ENCODE peak calls at places on chromosomes 13 and 19, in five cellular contexts. K is GM23248, D is K562, X is GM23338, Q is hepatocyte. G is an unnamed sample.

GRCh38 chr19:47350599-47350998 is 1.5 kb downstream of the DHX34 start:
- DNase-seq in K (peak; percentile 29), D (no peak), X (no peak), Q (no peak), G (no peak)

GRCh38 chr13:20206836-20207235 is 14.1 kb upstream of the GJB2 start:
- DNase-seq in K (no peak), D (peak; percentile 37), X (no peak), Q (no peak), G (no peak)

GRCh38 chr13:36986462-36987240 is 12.5 kb downstream of the ALG5 start:
- DNase-seq in K (peak; percentile 26), D (no peak), X (no peak), Q (no peak), G (no peak)

GRCh38 chr13:97753942-97754670 is 199.4 kb upstream of the IPO5 start:
- DNase-seq in K (no peak), D (peak; percentile 21), X (peak; percentile 74), Q (no peak), G (no peak)

GRCh38 chr19:14517840-14518505 is at the start of gene DNAJB1:
- DNase-seq in K (peak; percentile 92), D (peak; percentile 85), X (peak; percentile 70), Q (peak; percentile 92), G (peak; percentile 71)

GRCh38 chr13:75372923-75373841 is 108.8 kb downstream of the TBC1D4 start:
- DNase-seq in K (no peak), D (peak; percentile 27), X (no peak), Q (no peak), G (no peak)

GRCh38 chr13:113880651-113881611 is 17.1 kb upstream of the GAS6 start:
- DNase-seq in K (no peak), D (no peak), X (no peak), Q (no peak), G (no peak)

GRCh38 chr19:5406816-5407215 is 48.4 kb upstream of the ZNRF4 start:
- DNase-seq in K (no peak), D (no peak), X (no peak), Q (no peak), G (no peak)

GRCh38 chr13:78430166-78430791 is 173.1 kb downstream of the POU4F1 start:
- DNase-seq in K (no peak), D (no peak), X (peak; percentile 68), Q (no peak), G (peak; percentile 3)

GRCh38 chr19:47679251-47679900 is 33.8 kb upstream of the EHD2 start:
- DNase-seq in K (no peak), D (no peak), X (no peak), Q (no peak), G (no peak)

GRCh38 chr19:17679526-17680234 is 8.5 kb downstream of the UNC13A start:
- DNase-seq in K (peak; percentile 30), D (no peak), X (peak; percentile 37), Q (no peak), G (peak; percentile 33)
- TF ChIP-seq EZH2 in K (no peak), D (no peak), X (no peak), Q (no peak), G (no peak)

GRCh38 chr19:16205205-16206045 is 7.7 kb downstream of the AP1M1 start:
- DNase-seq in K (no peak), D (no peak), X (no peak), Q (no peak), G (no peak)

GRCh38 chr19:16202320-16203255 is 4.9 kb downstream of the AP1M1 start:
- DNase-seq in K (peak; percentile 49), D (no peak), X (no peak), Q (no peak), G (no peak)

GRCh38 chr19:16204005-16204294 is 6.2 kb downstream of the AP1M1 start:
- DNase-seq in K (no peak), D (no peak), X (no peak), Q (no peak), G (no peak)

GRCh38 chr19:16200776-16201391 is 3.2 kb downstream of the AP1M1 start:
- DNase-seq in K (no peak), D (no peak), X (no peak), Q (no peak), G (no peak)

DNA sequence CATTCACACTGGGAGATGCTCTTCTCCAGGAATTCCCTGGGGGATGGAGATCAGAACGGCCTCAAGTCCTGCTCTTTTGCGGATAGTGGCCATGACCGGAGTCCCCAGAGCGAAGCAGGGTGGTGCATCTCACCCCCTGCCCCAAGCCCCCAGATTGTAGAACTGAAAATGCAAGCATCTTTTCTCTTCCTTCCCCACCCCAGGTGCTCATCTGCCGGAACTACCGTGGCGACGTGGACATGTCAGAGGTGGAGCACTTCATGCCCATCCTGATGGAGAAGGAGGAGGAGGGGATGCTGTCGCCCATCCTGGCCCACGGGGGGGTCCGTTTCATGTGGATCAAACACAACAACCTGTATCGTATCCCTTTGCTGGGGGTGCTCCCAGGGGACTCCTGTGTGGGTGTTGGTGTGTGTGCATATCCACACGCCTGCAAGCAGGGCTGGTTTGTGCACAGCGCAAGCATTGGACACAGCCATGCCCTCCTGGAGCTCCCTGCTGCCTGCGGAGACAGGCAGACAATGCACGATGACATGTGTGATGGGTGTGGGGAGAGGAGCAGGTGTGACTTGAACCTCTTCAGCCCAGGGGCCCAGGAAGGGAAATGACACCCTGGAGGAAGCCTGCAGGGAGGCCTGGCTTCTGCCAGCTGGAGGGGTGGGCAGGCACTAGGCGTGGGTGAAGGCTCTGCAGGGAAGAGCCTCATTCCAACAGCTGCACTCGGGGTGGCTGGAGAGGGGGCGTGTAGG is 5.7 kb downstream of the AP1M1 start:
- DNase-seq in K (no peak), D (no peak), X (no peak), Q (no peak), G (no peak)
- H3K36me3 ChIP-seq in K (peaks cover 8% of the 10 kb centered on the region), D (peaks cover 35% of the 10 kb centered on the region), X (no peaks in the 10 kb centered on the region), Q (no peaks in the 10 kb centered on the region), G (peaks cover 38% of the 10 kb centered on the region)

GRCh38 chr13:110560606-110561334 is 752 bp downstream of the RAB20 start:
- DNase-seq in K (peak; percentile 54), D (peak; percentile 44), X (peak; percentile 69), Q (peak; percentile 60), G (no peak)
- TF ChIP-seq EZH2 in K (no peak), D (no peak), X (no peak), Q (no peak), G (no peak)

GRCh38 chr19:16091546-16092475 is 15.5 kb downstream of the TPM4 start:
- DNase-seq in K (no peak), D (no peak), X (no peak), Q (no peak), G (no peak)

GRCh38 chr19:16098416-16098768 is 13.3 kb upstream of the RAB8A start:
- DNase-seq in K (no peak), D (no peak), X (no peak), Q (no peak), G (no peak)

GRCh38 chr19:16094360-16095070 is 17.2 kb upstream of the RAB8A start:
- DNase-seq in K (no peak), D (no peak), X (no peak), Q (no peak), G (no peak)

GRCh38 chr19:16096281-16096855 is 15.3 kb upstream of the RAB8A start:
- DNase-seq in K (no peak), D (no peak), X (no peak), Q (no peak), G (no peak)

DNA sequence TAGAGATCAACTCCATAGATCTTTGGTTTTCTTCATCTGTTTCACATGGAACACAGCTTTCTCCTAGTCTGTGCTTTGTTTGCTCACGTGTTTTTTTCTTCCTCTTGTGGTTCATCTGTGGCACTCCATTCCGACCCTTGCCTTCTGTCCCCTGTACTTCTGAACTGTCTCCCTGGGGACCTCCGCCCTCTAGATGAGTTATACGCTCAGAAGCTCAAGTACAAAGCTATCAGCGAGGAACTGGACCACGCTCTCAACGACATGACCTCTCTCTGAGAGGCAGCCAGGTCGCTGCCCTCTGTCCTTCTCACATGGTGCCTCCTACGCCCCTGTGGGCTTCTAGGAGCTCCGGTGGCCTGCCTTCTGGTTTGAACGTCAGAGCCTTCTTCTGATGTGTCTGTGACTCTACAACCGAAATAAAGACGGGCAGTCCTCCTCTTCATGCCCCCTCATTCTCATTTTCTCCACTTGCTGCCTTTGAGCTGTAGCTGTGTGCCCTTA is 16.6 kb upstream of the RAB8A start:
- DNase-seq in K (no peak), D (no peak), X (no peak), Q (no peak), G (no peak)
- H3K36me3 ChIP-seq in K (peaks cover 98% of the 10 kb centered on the region), D (peaks cover 74% of the 10 kb centered on the region), X (peaks cover 83% of the 10 kb centered on the region), Q (peaks cover 3% of the 10 kb centered on the region), G (peaks cover 90% of the 10 kb centered on the region)

GRCh38 chr19:57050863-57051262 is 68.9 kb upstream of the USP29 start:
- DNase-seq in K (no peak), D (no peak), X (no peak), Q (no peak), G (no peak)
- TF ChIP-seq EZH2 in K (no peak), D (no peak), X (no peak), Q (no peak), G (no peak)

GRCh38 chr19:2043269-2043641 is 7.8 kb downstream of the MKNK2 start:
- DNase-seq in K (no peak), D (no peak), X (no peak), Q (peak; percentile 5), G (no peak)
- H3K36me3 ChIP-seq in K (peaks cover 17% of the 10 kb centered on the region), D (peaks cover 93% of the 10 kb centered on the region), X (peaks cover 8% of the 10 kb centered on the region), Q (no peaks in the 10 kb centered on the region), G (peaks cover 40% of the 10 kb centered on the region)

G was measured in A673.